ENCODE peak calls at places on chromosomes 7 and 10, in four cellular contexts. Q is SK-N-SH, T is K562, I is HepG2. W is an unnamed sample.
A peak's percentile ranks its signal among the peaks of the same experiment; 100 is the strongest.

GRCh38 chr7:114648680-114649079 is 234.1 kb downstream of the FOXP2 start:
- DNase-seq in Q (no peak), T (no peak), I (no peak), W (no peak)

GRCh38 chr7:133742709-133743538 is 384.2 kb upstream of the LRGUK start:
- DNase-seq in Q (peak; percentile 36), T (peak; percentile 36), I (no peak), W (no peak)

GRCh38 chr10:93445097-93445960 is 36.8 kb downstream of the MYOF start:
- DNase-seq in Q (peak; percentile 80), T (no peak), I (peak; percentile 97), W (peak; percentile 96)

GRCh38 chr10:114526497-114527238 is 122.4 kb upstream of the AFAP1L2 start:
- DNase-seq in Q (peak; percentile 85), T (peak; percentile 2), I (peak; percentile 88), W (peak; percentile 83)

GRCh38 chr7:22350466-22351328 is 6.3 kb downstream of the RAPGEF5 start:
- DNase-seq in Q (peak; percentile 76), T (peak; percentile 92), I (peak; percentile 90), W (no peak)

GRCh38 chr7:123998921-123999320 is 33.9 kb downstream of the TMEM229A start:
- DNase-seq in Q (no peak), T (no peak), I (no peak), W (no peak)

GRCh38 chr10:124717911-124718734 is 26.1 kb downstream of the FAM53B start:
- DNase-seq in Q (no peak), T (peak; percentile 85), I (no peak), W (no peak)

GRCh38 chr7:150973571-150974451 is 4.3 kb downstream of the KCNH2 start:
- DNase-seq in Q (no peak), T (no peak), I (no peak), W (peak; percentile 54)

GRCh38 chr7:128940494-128941322 is 3.0 kb downstream of the IRF5 start:
- DNase-seq in Q (peak; percentile 39), T (no peak), I (no peak), W (peak; percentile 42)

GRCh38 chr7:155819186-155819585 is 6.9 kb upstream of the SHH start:
- DNase-seq in Q (no peak), T (no peak), I (no peak), W (no peak)

GRCh38 chr10:6912021-6912420 is 331.9 kb upstream of the PRKCQ start:
- DNase-seq in Q (no peak), T (no peak), I (no peak), W (no peak)

GRCh38 chr10:23120001-23120934 is 24.9 kb downstream of the MSRB2 start:
- DNase-seq in Q (peak; percentile 66), T (no peak), I (no peak), W (no peak)

GRCh38 chr7:4878336-4879335 is 4.9 kb downstream of the RADIL start:
- DNase-seq in Q (no peak), T (no peak), I (no peak), W (no peak)

GRCh38 chr7:7352845-7353244 is 170.5 kb downstream of the C1GALT1 start:
- DNase-seq in Q (no peak), T (peak; percentile 4), I (peak; percentile 12), W (peak; percentile 15)

GRCh38 chr10:98269435-98269912 is 1.5 kb upstream of the LOXL4 start:
- DNase-seq in Q (peak; percentile 56), T (no peak), I (peak; percentile 83), W (no peak)

GRCh38 chr10:52215745-52216361 is 98.2 kb upstream of the DKK1 start:
- DNase-seq in Q (peak; percentile 32), T (peak; percentile 68), I (peak; percentile 65), W (no peak)

GRCh38 chr7:105691692-105692564 is 110.6 kb upstream of the EFCAB10 start:
- DNase-seq in Q (no peak), T (no peak), I (no peak), W (peak; percentile 23)

GRCh38 chr10:124043310-124044142 is 49.9 kb downstream of the CHST15 start:
- DNase-seq in Q (no peak), T (no peak), I (peak; percentile 97), W (no peak)

GRCh38 chr10:86225098-86225782 is 141.4 kb downstream of the GRID1 start:
- DNase-seq in Q (no peak), T (peak; percentile 12), I (no peak), W (no peak)

GRCh38 chr7:69418865-69419670 is 179.2 kb upstream of the AUTS2 start:
- DNase-seq in Q (no peak), T (no peak), I (no peak), W (no peak)

GRCh38 chr7:34719651-34720050 is 61.6 kb downstream of the NPSR1 start:
- DNase-seq in Q (no peak), T (no peak), I (no peak), W (no peak)

GRCh38 chr10:125151824-125152634 is 8.3 kb downstream of the CTBP2 start:
- DNase-seq in Q (no peak), T (no peak), I (no peak), W (peak; percentile 93)

DNA sequence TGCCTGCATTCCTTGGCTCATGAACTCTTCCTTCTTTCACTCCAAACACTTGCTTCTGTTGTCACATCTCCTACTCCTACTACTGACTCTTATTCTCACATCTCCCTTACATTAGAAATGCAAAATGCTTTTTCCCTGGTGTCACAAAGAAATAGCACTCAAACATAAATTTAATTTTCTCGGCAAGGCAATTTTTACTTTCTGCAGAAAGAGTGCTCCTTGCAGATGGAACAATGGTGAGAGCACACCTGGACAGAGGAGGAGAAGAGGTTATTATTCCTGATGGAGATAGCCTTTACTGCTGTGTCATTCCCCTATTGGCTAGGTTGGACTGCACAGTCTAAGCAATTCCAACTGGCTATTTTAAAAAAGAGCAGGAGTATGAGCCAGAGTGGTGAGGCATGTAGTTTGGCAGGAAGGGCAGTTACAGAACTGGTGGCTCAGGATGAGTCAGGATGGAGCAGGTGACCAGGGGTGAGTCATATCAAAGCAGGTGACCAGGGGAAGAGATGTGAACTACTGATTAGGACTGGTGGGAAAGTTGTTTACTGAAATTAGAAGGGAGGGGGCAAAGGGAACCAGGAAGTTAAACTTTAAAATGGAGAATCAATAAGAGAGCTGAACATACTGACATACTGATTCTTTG is 52.9 kb downstream of the CYP2C9 start:
- DNase-seq in Q (no peak), T (no peak), I (peak; percentile 1), W (no peak)
- TF ChIP-seq FOXJ3 in Q (no peak), T (no peak), I (no peak), W (no peak)

DNA sequence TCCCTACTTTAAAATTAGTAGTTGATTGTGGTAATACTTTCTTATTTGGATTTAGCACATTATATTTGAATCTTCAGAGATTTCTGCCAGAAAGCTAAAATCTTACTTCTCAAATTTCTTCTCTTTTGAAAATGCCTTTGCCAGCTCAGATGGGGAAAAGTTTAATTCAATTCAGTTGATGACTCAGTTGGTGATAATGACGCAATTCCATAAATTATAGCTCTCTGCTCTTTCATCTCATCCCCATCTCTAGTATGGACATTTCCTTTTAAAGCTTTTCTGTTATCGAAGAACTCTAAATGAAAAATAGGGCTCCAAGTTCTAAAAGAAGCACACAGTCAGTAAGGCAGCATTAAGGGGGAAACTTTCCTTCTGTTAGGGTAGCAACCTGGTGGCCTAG is 25.5 kb downstream of the RNLS start:
- DNase-seq in Q (no peak), T (no peak), I (no peak), W (no peak)
- TF ChIP-seq FOXJ3 in Q (no peak), T (no peak), I (no peak), W (no peak)

DNA sequence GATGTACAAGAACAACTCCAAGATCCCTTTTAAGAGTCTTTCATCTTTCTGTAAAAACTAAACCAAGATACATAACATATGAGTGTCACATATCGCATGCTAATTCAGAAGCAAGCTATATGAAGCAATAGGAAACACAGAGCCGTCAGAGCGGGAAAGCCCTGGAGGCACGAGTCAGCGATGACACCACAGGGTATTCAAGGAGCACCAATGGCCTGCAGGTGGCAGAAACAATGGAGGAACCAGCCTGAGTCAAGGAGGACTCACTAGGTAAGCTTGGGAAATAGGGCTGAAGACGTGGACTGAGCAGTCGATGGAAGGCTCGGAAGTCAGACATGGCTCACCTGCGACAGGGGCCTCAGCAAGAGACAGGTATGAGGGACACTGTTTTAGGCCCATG is 214.4 kb downstream of the FAM107B start:
- DNase-seq in Q (no peak), T (no peak), I (no peak), W (peak; percentile 32)
- TF ChIP-seq FOXJ3 in Q (no peak), T (no peak), I (no peak), W (no peak)

GRCh38 chr10:526651-527312 is 162.7 kb downstream of the DIP2C start:
- DNase-seq in Q (no peak), T (peak; percentile 34), I (no peak), W (peak; percentile 46)
- TF ChIP-seq FOXJ3 in Q (no peak), T (no peak), I (no peak), W (no peak)

GRCh38 chr7:42972703-42973500 is 40.7 kb downstream of the MRPL32 start:
- DNase-seq in Q (peak; percentile 16), T (peak; percentile 32), I (peak; percentile 20), W (no peak)
- TF ChIP-seq FOXJ3 in Q (no peak), T (no peak), I (no peak), W (no peak)

GRCh38 chr10:59580257-59580863 is 129.3 kb downstream of the SLC16A9 start:
- DNase-seq in Q (peak; percentile 45), T (peak; percentile 6), I (peak; percentile 3), W (no peak)
- TF ChIP-seq FOXJ3 in Q (no peak), T (no peak), I (no peak), W (no peak)